ENCODE peak calls at places on chromosomes 3 and 15, in four cellular contexts. J, U, D and O are unnamed samples.

GRCh38 chr3:17639765-17640164 is 102.7 kb downstream of the TBC1D5 start:
- DNase-seq in J (peak; percentile 45), U (peak; percentile 90), D (no peak), O (peak; percentile 97)

GRCh38 chr3:46943237-46944187 is 33.0 kb downstream of the CCDC12 start:
- DNase-seq in J (peak; percentile 61), U (no peak), D (no peak), O (no peak)

GRCh38 chr3:71057526-71057894 is 526.0 kb downstream of the FOXP1 start:
- DNase-seq in J (no peak), U (no peak), D (no peak), O (peak; percentile 66)

GRCh38 chr3:2826453-2826852 is 283.7 kb downstream of the IL5RA start:
- DNase-seq in J (no peak), U (no peak), D (no peak), O (no peak)

GRCh38 chr15:26890451-26890850 is 23.6 kb downstream of the GABRA5 start:
- DNase-seq in J (no peak), U (no peak), D (peak; percentile 6), O (no peak)

GRCh38 chr3:118641608-118642007 is 393.0 kb downstream of the IGSF11 start:
- DNase-seq in J (peak; percentile 33), U (no peak), D (peak; percentile 11), O (no peak)

GRCh38 chr15:88908123-88908522 is 5.1 kb downstream of the MFGE8 start:
- DNase-seq in J (no peak), U (no peak), D (no peak), O (no peak)

GRCh38 chr3:13890377-13891016 is 10.6 kb upstream of the WNT7A start:
- DNase-seq in J (no peak), U (no peak), D (no peak), O (peak; percentile 84)

GRCh38 chr3:108227131-108227530 is 4.9 kb upstream of the IFT57 start:
- DNase-seq in J (no peak), U (no peak), D (no peak), O (no peak)

GRCh38 chr3:42712716-42713372 is 10.2 kb upstream of the HHATL start:
- DNase-seq in J (no peak), U (no peak), D (no peak), O (no peak)

GRCh38 chr15:78088773-78089080 is 3.6 kb upstream of the SH2D7 start:
- DNase-seq in J (no peak), U (no peak), D (no peak), O (no peak)

GRCh38 chr15:52252781-52253180 is 42.8 kb downstream of the MYO5C start:
- DNase-seq in J (peak; percentile 57), U (peak; percentile 87), D (no peak), O (peak; percentile 90)

GRCh38 chr3:79167651-79168416 is 600.0 kb downstream of the ROBO1 start:
- DNase-seq in J (peak; percentile 28), U (peak; percentile 80), D (no peak), O (peak; percentile 80)

GRCh38 chr3:106348142-106348690 is 479.4 kb upstream of the CBLB start:
- DNase-seq in J (no peak), U (no peak), D (no peak), O (no peak)

GRCh38 chr15:56844892-56845291 is 73.6 kb upstream of the TCF12 start:
- DNase-seq in J (no peak), U (no peak), D (no peak), O (no peak)

GRCh38 chr3:15812183-15812582 is 14.4 kb upstream of the ANKRD28 start:
- DNase-seq in J (peak; percentile 19), U (peak; percentile 49), D (peak; percentile 10), O (peak; percentile 38)
- TF ChIP-seq CTCF in J (peak; percentile 53), U (peak; percentile 45), D (no peak), O (peak; percentile 43)

DNA sequence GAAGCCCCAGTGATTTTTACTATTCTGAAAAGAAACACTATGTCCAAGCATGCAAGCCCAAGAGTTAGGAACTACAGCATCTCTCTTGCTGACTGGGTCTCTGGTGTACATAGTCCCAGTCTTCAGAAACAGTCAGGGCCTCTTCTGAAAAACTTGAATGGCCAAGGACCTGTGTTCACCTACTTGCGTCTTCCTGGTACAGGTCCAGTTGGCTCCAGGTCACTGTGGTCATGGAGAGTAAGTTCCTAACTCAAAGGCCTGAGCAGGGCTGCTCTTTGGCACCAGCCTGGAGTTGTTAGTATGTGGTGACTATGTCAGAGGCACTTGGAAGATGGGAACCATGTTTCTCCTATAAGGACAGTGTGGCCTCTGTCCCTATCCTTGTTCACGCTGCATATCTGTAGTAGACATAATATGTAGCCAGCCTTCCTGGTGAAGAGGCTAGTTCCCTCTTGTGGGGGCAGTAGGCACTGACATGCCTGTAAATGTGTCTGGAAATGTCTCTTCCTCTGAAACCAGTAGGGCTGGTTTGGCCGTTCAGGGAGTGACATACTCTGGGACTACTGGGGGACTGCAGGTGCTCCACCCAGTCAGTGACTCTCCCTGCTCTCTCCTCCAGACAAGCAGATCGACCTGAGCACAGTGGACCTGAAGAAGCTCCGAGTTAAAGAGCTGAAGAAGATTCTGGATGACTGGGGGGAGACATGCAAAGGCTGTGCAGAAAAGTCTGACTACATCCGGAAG is 2.6 kb upstream of the RBM15B start:
- DNase-seq in J (peak; percentile 78), U (no peak), D (no peak), O (no peak)
- TF ChIP-seq CTCF in J (peak; percentile 27), U (peak; percentile 35), D (no peak), O (peak; percentile 14)

GRCh38 chr3:50674349-50675178 is at the start of gene DOCK3:
- DNase-seq in J (peak; percentile 92), U (peak; percentile 50), D (peak; percentile 88), O (peak; percentile 51)

GRCh38 chr3:50676031-50676705 is 1.4 kb downstream of the DOCK3 start:
- DNase-seq in J (no peak), U (no peak), D (no peak), O (no peak)

GRCh38 chr3:50672656-50673055 is 2.1 kb upstream of the DOCK3 start:
- DNase-seq in J (no peak), U (no peak), D (no peak), O (no peak)

GRCh38 chr3:50673937-50674336 is 790 bp upstream of the DOCK3 start:
- DNase-seq in J (no peak), U (no peak), D (no peak), O (no peak)

DNA sequence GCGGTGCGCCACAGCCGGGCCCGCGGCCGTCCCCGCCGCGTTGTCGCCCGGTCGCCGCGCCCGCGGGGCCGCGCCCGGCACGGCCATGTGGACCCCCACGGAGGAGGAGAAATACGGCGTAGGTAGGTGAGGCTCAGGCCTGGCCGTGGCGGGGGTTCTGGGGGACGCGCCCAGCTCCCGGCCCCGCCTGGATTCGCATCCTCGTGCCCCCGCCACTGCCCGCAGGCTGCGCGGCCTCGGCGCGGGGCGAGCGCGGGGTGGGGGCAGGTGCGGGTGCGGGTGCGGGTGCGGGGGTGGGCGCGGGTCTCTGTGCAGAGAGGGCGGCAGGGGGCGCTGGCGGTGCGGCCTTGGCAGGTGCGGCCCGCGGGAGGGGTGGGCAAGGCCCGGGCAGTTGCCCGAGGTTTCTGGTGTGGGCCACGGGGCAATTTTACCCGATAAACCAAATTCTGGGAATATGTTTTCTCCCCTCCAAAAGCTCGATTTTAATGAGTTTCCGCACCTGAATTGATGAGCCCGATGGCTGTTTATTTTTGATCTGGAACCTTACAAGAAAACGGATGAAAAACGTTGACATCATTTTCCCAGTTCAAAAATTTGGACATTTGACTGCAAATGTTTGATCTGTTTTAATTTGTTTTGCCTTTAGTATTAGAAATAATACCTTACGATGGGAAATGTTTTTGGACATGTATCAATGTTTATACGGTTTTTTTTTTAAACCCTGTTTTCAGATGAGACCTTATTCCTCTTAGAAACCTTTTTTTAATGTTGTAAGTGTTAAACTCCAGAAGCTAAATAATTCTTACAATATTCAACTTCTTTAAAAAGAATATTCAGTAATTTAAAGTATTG is 678 bp downstream of the DOCK3 start:
- DNase-seq in J (peak; percentile 54), U (no peak), D (peak; percentile 56), O (no peak)
- TF ChIP-seq CTCF in J (peak; percentile 42), U (peak; percentile 17), D (peak; percentile 44), O (peak; percentile 42)

GRCh38 chr15:62617741-62618140 is 424.8 kb upstream of the TPM1 start:
- DNase-seq in J (no peak), U (no peak), D (no peak), O (no peak)

GRCh38 chr15:62619526-62619925 is 423.0 kb upstream of the TPM1 start:
- DNase-seq in J (no peak), U (no peak), D (no peak), O (no peak)

GRCh38 chr15:62619105-62619504 is 423.4 kb upstream of the TPM1 start:
- DNase-seq in J (no peak), U (no peak), D (no peak), O (no peak)

GRCh38 chr15:62616746-62617145 is 425.8 kb upstream of the TPM1 start:
- DNase-seq in J (no peak), U (no peak), D (no peak), O (no peak)

GRCh38 chr15:62618432-62618831 is 424.1 kb upstream of the TPM1 start:
- DNase-seq in J (peak; percentile 41), U (peak; percentile 65), D (no peak), O (peak; percentile 45)
- TF ChIP-seq CTCF in J (peak; percentile 16), U (peak; percentile 52), D (no peak), O (peak; percentile 30)

DNA sequence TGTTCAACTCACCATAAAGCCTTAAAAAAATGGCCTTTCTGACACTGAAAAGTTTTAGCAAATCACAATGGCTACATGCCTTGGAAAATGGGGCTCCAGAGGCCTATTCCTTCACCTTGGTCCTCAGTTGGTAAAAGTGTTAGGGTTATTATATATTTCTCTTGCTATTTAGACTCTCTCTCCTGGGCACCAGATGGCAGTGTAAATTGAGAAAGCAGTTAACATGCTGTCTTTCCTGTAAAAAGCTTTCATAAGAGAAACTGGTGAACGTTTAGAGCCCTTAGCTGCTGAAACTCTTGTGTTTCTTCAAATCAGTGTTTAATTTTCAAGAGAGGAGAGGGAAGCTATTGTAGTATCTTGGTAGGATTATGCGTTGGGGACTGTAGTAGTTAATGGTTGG is 89.9 kb downstream of the LRTM1 start:
- DNase-seq in J (peak; percentile 16), U (peak; percentile 45), D (no peak), O (peak; percentile 32)
- TF ChIP-seq CTCF in J (peak; percentile 39), U (peak; percentile 43), D (no peak), O (peak; percentile 25)

GRCh38 chr15:66006986-66007385 is 137.7 kb downstream of the RAB11A start:
- DNase-seq in J (no peak), U (no peak), D (no peak), O (peak; percentile 92)

GRCh38 chr15:66008920-66009572 is 139.8 kb downstream of the RAB11A start:
- DNase-seq in J (peak; percentile 78), U (no peak), D (no peak), O (peak; percentile 54)

GRCh38 chr15:66004618-66005262 is 135.4 kb downstream of the RAB11A start:
- DNase-seq in J (peak; percentile 66), U (peak; percentile 44), D (peak; percentile 56), O (peak; percentile 50)

DNA sequence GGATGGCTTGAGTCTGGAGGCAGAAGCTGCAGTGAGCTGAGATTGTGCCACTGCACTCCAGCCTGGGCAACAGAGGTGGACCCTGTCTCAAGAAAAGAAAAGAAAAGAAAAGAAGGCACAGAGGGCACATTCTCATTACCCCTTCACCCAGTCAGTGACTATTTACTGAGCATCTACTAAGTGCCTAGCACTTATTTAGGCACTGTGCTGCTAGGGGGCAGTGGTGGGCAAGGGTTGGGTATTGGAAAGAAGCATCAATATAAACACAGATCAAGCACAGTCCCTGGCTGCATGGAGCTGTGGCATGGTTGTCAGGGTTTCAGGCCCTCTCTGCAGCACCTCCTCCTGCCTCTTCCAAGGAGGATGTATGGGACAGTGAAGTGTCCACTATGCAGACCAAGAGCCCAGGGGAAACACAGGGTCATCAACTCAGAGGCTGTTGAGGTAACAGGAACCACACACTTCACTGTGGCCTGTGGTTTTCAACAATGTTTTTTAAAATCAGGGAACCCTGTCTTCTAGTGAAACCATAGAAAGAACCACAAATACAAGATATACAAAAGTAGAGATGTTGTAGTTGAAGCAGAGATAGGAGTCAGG is 138.5 kb downstream of the RAB11A start:
- DNase-seq in J (no peak), U (no peak), D (no peak), O (no peak)
- TF ChIP-seq CTCF in J (no peak), U (no peak), D (peak; percentile 10), O (peak; percentile 9)